ENCODE peak calls at places on chromosomes 7 and 10, in six cellular contexts. A, C, E, Y, K and M are unnamed samples.

GRCh38 chr10:119516381-119517234 is 25.9 kb downstream of the RGS10 start:
- DNase-seq in Y (peak; percentile 43), C (no peak), K (no peak), E (no peak), A (peak; percentile 54), M (no peak)

GRCh38 chr7:139087212-139087611 is 22.3 kb downstream of the ZC3HAV1 start:
- DNase-seq in E (no peak), A (no peak), C (no peak), Y (no peak), K (no peak), M (no peak)

GRCh38 chr10:96415896-96416554 is 57.2 kb upstream of the OPALIN start:
- DNase-seq in E (no peak), Y (no peak), A (no peak), C (no peak), K (no peak), M (no peak)

GRCh38 chr7:142158741-142159496 is 47.4 kb downstream of the MGAM2 start:
- DNase-seq in E (no peak), Y (no peak), K (no peak), C (no peak), A (no peak), M (no peak)

GRCh38 chr7:102125127-102125561 is 161.5 kb upstream of the SH2B2 start:
- DNase-seq in Y (peak; percentile 70), A (peak; percentile 31), C (peak; percentile 74), E (peak; percentile 86), K (peak; percentile 54), M (peak; percentile 64)

GRCh38 chr10:88892223-88892967 is 12.3 kb downstream of the STAMBPL1 start:
- DNase-seq in A (no peak), K (no peak), C (no peak), Y (no peak), E (peak; percentile 59), M (no peak)

GRCh38 chr7:98276241-98276761 is 5.2 kb upstream of the BRI3 start:
- DNase-seq in Y (no peak), E (peak; percentile 25), K (no peak), A (no peak), C (no peak), M (no peak)

GRCh38 chr10:3398825-3399646 is 226.5 kb upstream of the PITRM1 start:
- DNase-seq in E (peak; percentile 70), C (no peak), K (peak; percentile 73), A (no peak), Y (peak; percentile 61), M (peak; percentile 57)

GRCh38 chr10:1203704-1204103 is 147.5 kb downstream of the WDR37 start:
- DNase-seq in K (no peak), Y (no peak), C (no peak), E (no peak), A (no peak), M (no peak)

GRCh38 chr10:45181483-45181882 is 133.9 kb downstream of the OR13A1 start:
- DNase-seq in Y (peak; percentile 29), K (no peak), E (peak; percentile 27), C (no peak), A (no peak), M (peak; percentile 28)

GRCh38 chr7:30879139-30880089 is 32.2 kb upstream of the AQP1 start:
- DNase-seq in A (no peak), Y (no peak), C (peak; percentile 53), K (no peak), E (no peak), M (no peak)